ENCODE peak calls at places on chromosomes 6 and 20, in four cellular contexts. A, Z, I and B are unnamed samples.

GRCh38 chr6:3913077-3913957 is 64.1 kb downstream of the FAM50B start:
- DNase-seq in A (no peak), Z (peak; percentile 100), I (peak; percentile 79), B (peak; percentile 99)

GRCh38 chr6:154991207-154991606 is 3.9 kb upstream of the TIAM2 start:
- DNase-seq in A (no peak), Z (no peak), I (no peak), B (no peak)

GRCh38 chr6:107768044-107768443 is 56.1 kb downstream of the SCML4 start:
- DNase-seq in A (no peak), Z (no peak), I (no peak), B (no peak)

GRCh38 chr6:10541591-10541990 is 20.4 kb downstream of the GCNT2 start:
- DNase-seq in A (no peak), Z (no peak), I (no peak), B (no peak)

GRCh38 chr6:84243240-84243639 is 15.8 kb upstream of the CEP162 start:
- DNase-seq in A (no peak), Z (peak; percentile 18), I (no peak), B (peak; percentile 35)

GRCh38 chr20:51220293-51220706 is 197.4 kb upstream of the KCNG1 start:
- DNase-seq in A (no peak), Z (peak; percentile 10), I (peak; percentile 51), B (peak; percentile 29)

GRCh38 chr6:114713690-114714089 is 370.9 kb upstream of the HS3ST5 start:
- DNase-seq in A (no peak), Z (no peak), I (no peak), B (no peak)

GRCh38 chr6:84639396-84639795 is 125.0 kb downstream of the TBX18 start:
- DNase-seq in A (no peak), Z (no peak), I (no peak), B (no peak)

GRCh38 chr6:156795825-156796224 is 18.6 kb downstream of the ARID1B start:
- DNase-seq in A (no peak), Z (no peak), I (no peak), B (peak; percentile 34)

GRCh38 chr20:51600016-51600420 is 57.5 kb upstream of the NFATC2 start:
- DNase-seq in A (no peak), Z (no peak), I (no peak), B (no peak)

GRCh38 chr6:169205176-169206160 is 48.2 kb downstream of the THBS2 start:
- DNase-seq in A (no peak), Z (peak; percentile 95), I (no peak), B (peak; percentile 43)

GRCh38 chr20:21981607-21982344 is 276.3 kb downstream of the PAX1 start:
- DNase-seq in A (no peak), Z (peak; percentile 78), I (no peak), B (peak; percentile 76)

GRCh38 chr6:82441047-82441770 is 77.6 kb downstream of the TPBG start:
- DNase-seq in A (no peak), Z (no peak), I (no peak), B (no peak)

GRCh38 chr6:75802366-75802765 is 53.3 kb downstream of the MYO6 start:
- DNase-seq in A (no peak), Z (no peak), I (no peak), B (peak; percentile 13)

GRCh38 chr6:125810435-125810834 is 19.7 kb downstream of the NCOA7 start:
- DNase-seq in A (no peak), Z (no peak), I (no peak), B (no peak)

GRCh38 chr6:78324213-78324612 is 543.1 kb upstream of the IRAK1BP1 start:
- DNase-seq in A (no peak), Z (no peak), I (no peak), B (peak; percentile 39)

GRCh38 chr20:47515843-47516242 is 14.2 kb downstream of the NCOA3 start:
- DNase-seq in A (no peak), Z (no peak), I (no peak), B (no peak)

GRCh38 chr6:138765896-138766487 is 7.6 kb upstream of the CCDC28A start:
- DNase-seq in A (no peak), Z (peak; percentile 68), I (peak; percentile 28), B (peak; percentile 66)

GRCh38 chr6:28747083-28747630 is 176.6 kb downstream of the TRIM27 start:
- DNase-seq in A (no peak), Z (no peak), I (no peak), B (no peak)
- H3K4me3 ChIP-seq in A (no peak overlapping the region), Z (peak overlapping the region; percentile 22), I (peak overlapping the region; percentile 52), B (peak overlapping the region; percentile 36)

GRCh38 chr20:62181808-62182207 is 1.0 kb upstream of the MTG2 start:
- DNase-seq in A (no peak), Z (no peak), I (no peak), B (no peak)
- TF ChIP-seq CTCF in A (no peak), Z (no peak), I (no peak), B (no peak)

DNA sequence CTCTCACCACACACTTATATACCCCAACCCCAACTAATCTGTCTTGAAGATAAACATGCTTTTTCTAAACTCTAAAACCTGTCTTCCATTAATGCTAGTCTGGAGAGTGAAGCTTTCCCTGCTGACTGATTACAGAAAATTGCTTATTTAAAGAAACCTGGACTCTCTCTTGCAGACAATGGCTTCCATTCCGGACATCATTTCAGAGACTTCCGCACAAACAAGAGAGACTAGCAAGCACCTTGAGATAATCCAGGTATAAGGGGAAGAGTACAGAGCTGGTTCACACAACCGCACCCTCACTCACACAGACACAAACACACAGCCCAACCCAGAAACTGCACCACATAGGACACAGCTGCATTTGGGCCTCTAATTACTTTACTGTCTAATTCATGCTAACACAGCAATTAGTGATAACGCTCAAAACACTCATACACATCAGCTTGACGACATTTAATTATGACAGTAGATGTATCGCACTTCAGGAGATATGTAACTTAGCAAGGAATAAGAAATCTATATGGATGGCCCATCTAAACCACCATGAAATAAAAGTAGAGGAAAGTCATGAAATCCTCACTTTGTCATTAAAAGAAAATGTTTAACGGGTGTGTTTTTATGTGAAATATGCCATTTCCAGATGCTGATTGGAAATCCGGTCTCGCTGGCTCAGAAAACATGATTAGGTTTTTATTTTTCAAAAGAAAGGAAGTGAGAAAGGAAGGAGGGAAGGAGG is 138.1 kb upstream of the JARID2 start:
- DNase-seq in A (no peak), Z (no peak), I (no peak), B (no peak)
- H3K4me3 ChIP-seq in A (no peak overlapping the region), Z (no peak overlapping the region), I (no peak overlapping the region), B (no peak overlapping the region)

GRCh38 chr6:144149558-144149893 is 791 bp upstream of the STX11 start:
- DNase-seq in A (no peak), Z (no peak), I (no peak), B (no peak)

GRCh38 chr6:144149894-144150672 is at the start of gene STX11:
- DNase-seq in A (peak; percentile 54), Z (peak; percentile 22), I (peak; percentile 15), B (peak; percentile 31)

GRCh38 chr6:144151010-144151727 is 852 bp downstream of the STX11 start:
- DNase-seq in A (no peak), Z (peak; percentile 16), I (no peak), B (peak; percentile 23)

GRCh38 chr6:144148891-144149290 is 1.4 kb upstream of the STX11 start:
- DNase-seq in A (no peak), Z (peak; percentile 68), I (no peak), B (no peak)

DNA sequence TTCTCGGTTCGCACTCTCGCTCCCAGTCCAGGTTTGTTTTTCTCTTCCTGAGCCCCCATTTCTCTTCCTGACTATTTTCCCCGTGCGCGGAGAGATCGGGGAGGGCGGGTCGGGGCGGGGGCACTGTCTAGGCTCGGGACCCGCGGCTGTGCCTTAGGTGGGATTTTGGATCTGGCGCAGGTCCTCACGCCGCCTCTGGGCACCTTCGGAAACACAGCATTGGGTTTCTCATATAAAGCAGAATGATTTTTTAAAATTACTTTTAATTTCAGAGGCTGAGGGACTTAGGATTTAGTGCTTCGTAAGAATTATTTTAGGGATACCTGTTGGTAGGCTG is 324 bp downstream of the STX11 start:
- DNase-seq in A (no peak), Z (peak; percentile 33), I (peak; percentile 20), B (peak; percentile 17)
- TF ChIP-seq CTCF in A (no peak), Z (peak; percentile 49), I (no peak), B (peak; percentile 28)

GRCh38 chr20:49775229-49775693 is 37.4 kb upstream of the SLC9A8 start:
- DNase-seq in A (no peak), Z (peak; percentile 85), I (peak; percentile 78), B (peak; percentile 96)
- H3K4me3 ChIP-seq in A (no peak overlapping the region), Z (no peak overlapping the region), I (no peak overlapping the region), B (no peak overlapping the region)

DNA sequence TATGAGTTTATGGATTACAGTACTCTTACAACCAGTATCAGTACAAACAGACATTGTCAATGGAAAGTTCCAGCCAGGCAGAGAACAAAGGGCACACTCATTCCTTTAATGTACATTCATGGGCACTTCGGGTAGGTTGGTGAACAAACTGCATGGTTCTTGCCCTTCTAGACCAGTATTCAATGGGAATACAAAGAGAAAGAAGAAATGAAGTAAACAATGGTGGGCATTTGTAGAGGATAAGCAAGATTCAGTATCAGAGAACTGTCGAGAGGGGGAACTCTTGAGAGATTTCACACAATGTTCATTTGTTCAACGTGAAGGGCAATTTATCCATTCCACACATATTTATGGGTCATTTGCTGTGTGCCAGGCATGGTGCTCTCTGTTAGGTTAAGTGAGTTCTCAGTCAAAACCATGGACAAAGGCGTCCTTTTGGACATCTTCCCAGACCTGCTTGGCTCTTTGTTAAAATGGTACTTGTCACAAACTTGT is 714.8 kb downstream of the DHX35 start:
- DNase-seq in A (no peak), Z (no peak), I (no peak), B (peak; percentile 38)
- TF ChIP-seq CTCF in A (no peak), Z (no peak), I (peak; percentile 11), B (peak; percentile 32)

DNA sequence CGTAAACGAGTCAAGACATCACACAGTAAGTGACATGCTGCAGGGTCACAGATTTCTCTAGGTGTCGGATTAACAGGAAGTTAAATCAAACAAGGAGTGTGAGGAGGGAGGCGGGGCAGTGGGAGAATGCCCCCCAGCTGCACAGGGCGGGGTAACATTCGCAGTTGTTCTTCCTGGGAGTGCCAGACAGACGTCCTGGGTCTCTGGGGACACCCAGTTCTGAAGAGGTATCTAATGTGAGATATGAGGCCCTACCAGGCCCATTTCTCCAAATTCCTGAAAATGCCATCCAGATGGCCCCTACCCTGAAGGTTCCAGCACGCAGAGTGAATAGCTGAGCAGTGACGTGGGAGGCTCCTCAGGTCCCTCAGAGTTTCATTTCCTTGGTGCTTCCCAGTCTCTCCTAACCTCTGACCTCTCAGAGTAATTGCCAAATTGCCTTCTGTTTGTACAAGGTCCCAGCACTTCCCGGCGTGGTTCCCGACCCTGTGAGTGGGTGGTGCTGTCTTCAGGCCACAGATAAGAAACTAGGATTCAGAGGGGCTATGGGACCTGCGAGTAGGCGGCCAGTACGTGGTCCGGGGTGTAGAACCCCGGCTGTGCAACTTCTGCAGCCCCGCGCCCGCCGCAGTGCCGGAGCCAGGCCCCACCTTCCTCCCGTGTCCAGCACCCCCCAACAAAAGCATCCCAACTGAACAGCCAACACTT is 1.8 kb downstream of the RRBP1 start:
- DNase-seq in A (no peak), Z (peak; percentile 81), I (peak; percentile 78), B (peak; percentile 86)
- H3K4me3 ChIP-seq in A (peak overlapping the region; percentile 71), Z (peak overlapping the region; percentile 86), I (peak overlapping the region; percentile 96), B (peak overlapping the region; percentile 67)

DNA sequence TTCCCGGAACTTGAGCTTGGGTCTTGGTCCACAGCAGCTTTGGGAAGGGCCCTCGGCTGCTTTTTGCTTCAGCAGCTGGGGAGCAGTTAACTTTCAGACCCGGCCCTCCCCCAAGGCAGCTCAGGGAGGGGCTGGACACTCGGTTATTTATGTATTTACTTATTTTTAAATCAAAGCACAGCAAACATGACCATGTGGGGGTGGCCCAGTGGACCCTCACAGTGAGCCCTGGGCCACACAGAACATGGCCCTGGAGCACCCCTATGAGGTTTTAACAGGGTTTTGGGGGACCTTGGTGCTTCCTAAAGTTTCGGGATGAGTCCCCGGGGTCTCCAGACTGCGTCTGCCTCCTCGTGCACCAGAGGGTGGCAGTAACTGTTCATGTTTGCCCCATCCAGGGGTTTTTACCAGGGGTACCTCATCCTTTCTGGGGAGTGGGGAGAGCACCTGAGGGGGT is 26.6 kb upstream of the NPBWR2 start:
- DNase-seq in A (no peak), Z (no peak), I (no peak), B (no peak)
- TF ChIP-seq CTCF in A (no peak), Z (no peak), I (peak; percentile 8), B (peak; percentile 19)